ENCODE peak calls at places on chromosomes 3 and 15, in four cellular contexts. One of them, this sample, is unnamed.

GRCh38 chr3:47856669-47857068 is 53.7 kb downstream of the DHX30 start:
- DNase-seq in endodermal cell: no peak
- DNase-seq in lung: no peak
- DNase-seq in HCT116: no peak
- DNase-seq in this sample: no peak

GRCh38 chr15:65533057-65533752 is 2.9 kb downstream of the HACD3 start:
- DNase-seq in endodermal cell: peak; percentile 53
- DNase-seq in lung: no peak
- DNase-seq in HCT116: no peak
- DNase-seq in this sample: no peak

GRCh38 chr3:48820626-48821324 is 26.9 kb downstream of the PRKAR2A start:
- DNase-seq in endodermal cell: no peak
- DNase-seq in lung: no peak
- DNase-seq in HCT116: no peak
- DNase-seq in this sample: no peak

GRCh38 chr15:70535071-70535954 is 228.0 kb downstream of the UACA start:
- DNase-seq in endodermal cell: peak; percentile 46
- DNase-seq in lung: no peak
- DNase-seq in HCT116: no peak
- DNase-seq in this sample: peak; percentile 58

GRCh38 chr3:25724948-25725645 is 58.1 kb downstream of the NGLY1 start:
- DNase-seq in endodermal cell: no peak
- DNase-seq in lung: no peak
- DNase-seq in HCT116: no peak
- DNase-seq in this sample: no peak

GRCh38 chr3:79167651-79168416 is 600.0 kb downstream of the ROBO1 start:
- DNase-seq in endodermal cell: no peak
- DNase-seq in lung: no peak
- DNase-seq in HCT116: no peak
- DNase-seq in this sample: no peak

GRCh38 chr3:155449613-155450267 is 156.3 kb upstream of the STRIT1 start:
- DNase-seq in endodermal cell: no peak
- DNase-seq in lung: no peak
- DNase-seq in HCT116: no peak
- DNase-seq in this sample: no peak

GRCh38 chr3:129441215-129441614 is 1.2 kb downstream of the IFT122 start:
- DNase-seq in endodermal cell: no peak
- DNase-seq in lung: no peak
- DNase-seq in HCT116: no peak
- DNase-seq in this sample: no peak

GRCh38 chr3:73832426-73832825 is 207.7 kb upstream of the PDZRN3 start:
- DNase-seq in endodermal cell: no peak
- DNase-seq in lung: no peak
- DNase-seq in HCT116: no peak
- DNase-seq in this sample: no peak

GRCh38 chr3:129033619-129034321 is 26.8 kb upstream of the GP9 start:
- DNase-seq in endodermal cell: no peak
- DNase-seq in lung: no peak
- DNase-seq in HCT116: no peak
- DNase-seq in this sample: no peak

GRCh38 chr3:66499881-66500574 is 794 bp downstream of the LRIG1 start:
- DNase-seq in endodermal cell: peak; percentile 80
- DNase-seq in lung: peak; percentile 54
- DNase-seq in HCT116: no peak
- DNase-seq in this sample: peak; percentile 79

GRCh38 chr3:23751485-23751811 is 54.3 kb upstream of the UBE2E1 start:
- DNase-seq in endodermal cell: peak; percentile 88
- DNase-seq in lung: no peak
- DNase-seq in HCT116: no peak
- DNase-seq in this sample: no peak

GRCh38 chr3:30481241-30481640 is 125.2 kb upstream of the TGFBR2 start:
- DNase-seq in endodermal cell: no peak
- DNase-seq in lung: no peak
- DNase-seq in HCT116: no peak
- DNase-seq in this sample: no peak

GRCh38 chr15:70125605-70126004 is 27.9 kb upstream of the TLE3 start:
- DNase-seq in endodermal cell: no peak
- DNase-seq in lung: no peak
- DNase-seq in HCT116: no peak
- DNase-seq in this sample: no peak

GRCh38 chr15:48722764-48723661 is 77.5 kb upstream of the FBN1 start:
- DNase-seq in endodermal cell: no peak
- DNase-seq in lung: no peak
- DNase-seq in HCT116: peak; percentile 62
- DNase-seq in this sample: no peak

GRCh38 chr3:17158941-17159682 is 274.4 kb downstream of the PLCL2 start:
- DNase-seq in endodermal cell: no peak
- DNase-seq in lung: no peak
- DNase-seq in HCT116: no peak
- DNase-seq in this sample: no peak

GRCh38 chr3:36736327-36736726 is 28.0 kb downstream of the DCLK3 start:
- DNase-seq in endodermal cell: no peak
- DNase-seq in lung: no peak
- DNase-seq in HCT116: no peak
- DNase-seq in this sample: no peak

GRCh38 chr15:70494861-70495571 is 268.3 kb downstream of the UACA start:
- DNase-seq in endodermal cell: peak; percentile 65
- DNase-seq in lung: no peak
- DNase-seq in HCT116: no peak
- DNase-seq in this sample: no peak

GRCh38 chr3:25849101-25849500 is 59.2 kb downstream of the OXSM start:
- DNase-seq in endodermal cell: no peak
- DNase-seq in lung: no peak
- DNase-seq in HCT116: no peak
- DNase-seq in this sample: no peak

GRCh38 chr3:170751894-170752283 is 118.1 kb downstream of the RPL22L1 start:
- DNase-seq in endodermal cell: no peak
- DNase-seq in lung: no peak
- DNase-seq in HCT116: no peak
- DNase-seq in this sample: no peak

GRCh38 chr15:48285329-48286214 is 45.7 kb upstream of the DUT start:
- DNase-seq in endodermal cell: peak; percentile 84
- DNase-seq in lung: peak; percentile 59
- DNase-seq in HCT116: peak; percentile 72
- DNase-seq in this sample: no peak

GRCh38 chr3:39133093-39133490 is 20.3 kb downstream of the CSRNP1 start:
- DNase-seq in endodermal cell: no peak
- DNase-seq in lung: no peak
- DNase-seq in HCT116: no peak
- DNase-seq in this sample: no peak

GRCh38 chr3:46082021-46082420 is 54.7 kb upstream of the XCR1 start:
- DNase-seq in endodermal cell: no peak
- DNase-seq in lung: no peak
- DNase-seq in HCT116: no peak
- DNase-seq in this sample: no peak

GRCh38 chr3:55708242-55708641 is 221.1 kb upstream of the WNT5A start:
- DNase-seq in endodermal cell: no peak
- DNase-seq in lung: no peak
- DNase-seq in HCT116: no peak
- DNase-seq in this sample: no peak

GRCh38 chr3:128488636-128488994 is 4.4 kb downstream of the GATA2 start:
- DNase-seq in endodermal cell: no peak
- DNase-seq in lung: no peak
- DNase-seq in HCT116: no peak
- DNase-seq in this sample: no peak

GRCh38 chr3:117059054-117059989 is 349.7 kb downstream of the TUSC7 start:
- DNase-seq in endodermal cell: no peak
- DNase-seq in lung: no peak
- DNase-seq in HCT116: peak; percentile 6
- DNase-seq in this sample: no peak

GRCh38 chr3:179663093-179663492 is 10.3 kb downstream of the USP13 start:
- DNase-seq in endodermal cell: no peak
- DNase-seq in lung: no peak
- DNase-seq in HCT116: no peak
- DNase-seq in this sample: no peak

GRCh38 chr3:145893331-145893730 is 267.7 kb downstream of the PLOD2 start:
- DNase-seq in endodermal cell: no peak
- DNase-seq in lung: no peak
- DNase-seq in HCT116: no peak
- DNase-seq in this sample: no peak

GRCh38 chr3:126473292-126474168 is 2.2 kb downstream of the ZXDC start:
- DNase-seq in endodermal cell: no peak
- DNase-seq in lung: no peak
- DNase-seq in HCT116: no peak
- DNase-seq in this sample: no peak

GRCh38 chr15:67690936-67691335 is 134.4 kb upstream of the SKOR1 start:
- DNase-seq in endodermal cell: no peak
- DNase-seq in lung: no peak
- DNase-seq in HCT116: no peak
- DNase-seq in this sample: no peak

GRCh38 chr3:156678216-156678615 is 3.8 kb downstream of the TIPARP start:
- DNase-seq in endodermal cell: no peak
- DNase-seq in lung: no peak
- DNase-seq in HCT116: no peak
- DNase-seq in this sample: no peak

GRCh38 chr15:72227192-72227586 is 3.8 kb downstream of the PKM start:
- DNase-seq in endodermal cell: no peak
- DNase-seq in lung: no peak
- DNase-seq in HCT116: peak; percentile 59
- DNase-seq in this sample: no peak

GRCh38 chr3:111332488-111333095 is 209.4 kb upstream of the CD96 start:
- DNase-seq in endodermal cell: no peak
- DNase-seq in lung: no peak
- DNase-seq in HCT116: no peak
- DNase-seq in this sample: no peak

DNA sequence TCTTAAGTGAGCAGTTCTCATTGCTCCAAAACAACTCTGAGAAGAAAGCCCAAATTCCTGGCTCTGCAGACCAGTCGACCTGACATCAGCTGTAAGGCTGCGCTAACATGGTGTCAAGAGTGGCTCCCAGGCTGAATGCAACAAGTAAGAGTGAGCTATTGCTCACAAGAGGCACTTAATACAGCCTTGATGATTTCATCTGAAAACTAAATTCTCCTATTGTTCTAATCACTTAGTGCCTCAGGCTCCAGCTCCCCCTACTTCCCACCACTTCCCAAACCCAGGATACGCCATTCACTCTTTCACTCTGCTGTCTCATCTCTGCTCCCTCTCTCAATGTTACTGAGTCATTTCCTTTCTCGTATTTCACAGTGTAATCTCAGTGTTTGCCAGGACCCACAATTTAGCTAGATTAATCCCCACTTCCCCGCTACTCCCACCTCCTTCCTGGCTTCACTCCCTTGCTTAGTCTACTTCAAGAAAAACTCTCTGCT is 81.7 kb downstream of the WWTR1 start:
- DNase-seq in endodermal cell: peak; percentile 70
- DNase-seq in lung: no peak
- DNase-seq in HCT116: peak; percentile 86
- DNase-seq in this sample: no peak
- H3K27ac ChIP-seq in endodermal cell: peak overlapping the region; percentile 74
- H3K27ac ChIP-seq in lung: peak overlapping the region; percentile 86
- H3K27ac ChIP-seq in HCT116: peak overlapping the region; percentile 99
- H3K27ac ChIP-seq in this sample: peak overlapping the region; percentile 91

DNA sequence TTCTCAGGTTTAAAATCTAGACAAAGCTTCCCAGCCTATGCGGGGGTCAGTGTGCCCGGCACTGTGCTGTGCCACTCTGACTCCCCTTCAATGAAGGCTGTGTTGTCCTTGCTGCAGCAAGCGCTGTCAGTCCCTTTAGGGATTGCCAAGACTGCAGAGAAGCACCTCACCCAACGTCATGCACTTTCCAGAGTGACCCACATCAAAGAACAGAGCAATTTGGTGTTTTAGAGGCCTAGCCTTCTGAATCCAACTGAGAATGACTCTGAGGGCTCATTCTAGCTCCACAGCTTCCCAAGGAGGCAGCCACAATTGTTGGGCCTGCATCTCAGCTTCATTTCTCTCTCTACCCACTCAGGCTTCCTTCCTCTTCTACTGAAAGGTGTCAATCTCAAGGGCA is 26.4 kb downstream of the SLC9A9 start:
- DNase-seq in endodermal cell: no peak
- DNase-seq in lung: no peak
- DNase-seq in HCT116: no peak
- DNase-seq in this sample: no peak
- H3K27ac ChIP-seq in endodermal cell: no peak overlapping the region
- H3K27ac ChIP-seq in lung: no peak overlapping the region
- H3K27ac ChIP-seq in HCT116: no peak overlapping the region
- H3K27ac ChIP-seq in this sample: no peak overlapping the region

DNA sequence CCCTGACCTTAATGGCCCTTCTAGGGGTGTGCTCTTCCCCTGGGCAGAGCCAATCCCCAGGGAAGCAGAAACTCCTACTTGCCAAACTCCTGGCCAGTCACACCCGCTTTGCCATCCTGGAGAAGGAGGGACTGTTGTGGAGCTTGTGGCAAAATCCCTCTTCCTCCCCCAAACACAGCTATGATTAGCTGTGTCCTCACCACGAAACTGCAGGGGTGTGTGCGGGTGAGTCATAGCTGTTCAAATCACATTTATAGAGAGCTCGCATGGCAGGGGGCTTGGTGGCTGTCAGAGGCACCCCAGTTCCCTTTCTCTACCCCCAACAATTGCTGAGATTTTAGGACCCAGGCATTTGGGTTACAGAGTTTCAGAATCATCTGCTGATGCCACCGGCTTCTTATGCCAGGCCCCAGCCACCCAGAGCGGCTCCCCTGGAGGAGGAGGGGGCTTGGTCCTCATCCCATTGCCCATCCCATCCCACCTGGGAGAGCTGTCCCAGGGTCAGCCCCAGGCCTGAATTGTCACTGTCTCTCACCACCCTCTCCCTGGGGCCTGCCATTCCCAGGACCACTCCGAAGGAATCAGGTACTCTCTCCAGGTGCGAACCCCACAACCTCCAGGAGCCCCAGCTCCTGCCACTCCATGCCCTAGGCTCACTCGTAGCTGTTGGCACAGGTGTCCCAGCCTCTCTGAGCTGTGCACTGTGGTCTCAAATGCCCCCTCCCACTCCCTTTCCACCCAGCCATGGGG is 28.8 kb upstream of the MAGEF1 start:
- DNase-seq in endodermal cell: peak; percentile 46
- DNase-seq in lung: no peak
- DNase-seq in HCT116: peak; percentile 54
- DNase-seq in this sample: peak; percentile 69
- H3K27ac ChIP-seq in endodermal cell: no peak overlapping the region
- H3K27ac ChIP-seq in lung: no peak overlapping the region
- H3K27ac ChIP-seq in HCT116: peak overlapping the region; percentile 57
- H3K27ac ChIP-seq in this sample: no peak overlapping the region

DNA sequence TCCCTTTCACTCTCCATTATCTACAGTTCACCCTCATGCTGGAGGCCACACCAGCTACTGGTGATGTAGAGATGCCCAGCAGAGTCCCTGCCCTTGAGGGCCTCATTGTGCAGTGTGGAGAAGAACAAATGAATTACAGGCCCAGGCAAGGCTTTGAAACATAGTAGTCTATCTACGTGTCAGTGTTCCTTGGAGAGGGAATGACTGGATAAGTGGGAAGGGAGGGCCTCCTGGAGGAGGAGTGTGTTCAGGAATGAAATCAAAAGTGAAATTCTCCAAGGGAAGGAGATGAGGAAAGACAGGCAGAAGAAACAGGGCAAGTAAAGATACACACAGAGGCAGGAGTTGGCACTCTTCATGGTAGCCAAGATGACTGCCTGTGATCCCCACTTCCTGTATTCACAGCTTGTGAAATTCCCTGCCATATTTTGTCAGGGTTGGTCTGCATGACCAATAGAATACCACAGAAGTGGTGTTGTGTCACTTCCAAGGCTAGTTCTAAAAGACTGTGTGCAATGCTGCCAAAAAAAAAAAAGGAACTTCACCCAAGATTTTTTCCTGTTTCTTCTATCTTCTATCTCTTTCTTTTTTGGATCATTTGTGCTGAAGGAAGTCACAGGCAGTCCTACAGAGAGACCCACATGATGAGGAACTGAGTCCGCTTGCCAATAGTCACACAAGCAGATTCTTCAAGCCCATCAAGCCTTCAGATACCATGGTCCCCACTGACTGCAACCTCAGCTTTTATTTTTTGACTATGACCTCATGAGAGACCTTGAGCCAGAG is 17.9 kb upstream of the RAF1 start:
- DNase-seq in endodermal cell: no peak
- DNase-seq in lung: peak; percentile 43
- DNase-seq in HCT116: no peak
- DNase-seq in this sample: no peak
- H3K27ac ChIP-seq in endodermal cell: no peak overlapping the region
- H3K27ac ChIP-seq in lung: peak overlapping the region; percentile 72
- H3K27ac ChIP-seq in HCT116: no peak overlapping the region
- H3K27ac ChIP-seq in this sample: peak overlapping the region; percentile 23